ENCODE peak calls at places on chromosome 20, in five cellular contexts. N is thoracic aorta, A is PC-9, X is fibroblast of lung, D is transverse colon. H is an unnamed sample.

GRCh38 chr20:8049321-8049720 is 29.8 kb upstream of the TMX4 start:
- DNase-seq in D (no peak), X (no peak), N (no peak), A (no peak), H (peak)

GRCh38 chr20:59019217-59019616 is at the start of gene TUBB1:
- DNase-seq in D (no peak), A (no peak), X (no peak), N (no peak), H (no peak)

GRCh38 chr20:38061109-38061508 is 27.6 kb downstream of the RPRD1B start:
- DNase-seq in X (no peak), A (no peak), N (no peak), D (no peak), H (no peak)

GRCh38 chr20:59835448-59836395 is 97.7 kb downstream of the SYCP2 start:
- DNase-seq in A (no peak), X (peak), N (no peak), D (peak), H (peak)

GRCh38 chr20:53330744-53331143 is 262.9 kb downstream of the ZNF217 start:
- DNase-seq in D (no peak), X (no peak), N (no peak), A (peak), H (peak)

GRCh38 chr20:57664924-57665588 is 44.8 kb downstream of the PMEPA1 start:
- DNase-seq in D (no peak), A (no peak), X (no peak), N (no peak), H (no peak)

GRCh38 chr20:57414867-57415592 is 23.8 kb downstream of the RBM38 start:
- DNase-seq in A (no peak), N (no peak), D (no peak), X (peak), H (peak)

GRCh38 chr20:48705208-48706115 is 122.3 kb downstream of the PREX1 start:
- DNase-seq in X (peak), D (no peak), A (peak), N (no peak), H (peak)

GRCh38 chr20:49140411-49140810 is 47.7 kb downstream of the STAU1 start:
- DNase-seq in X (no peak), N (no peak), D (no peak), A (no peak), H (no peak)

GRCh38 chr20:59993736-59994484 is 35.7 kb downstream of the CDH26 start:
- DNase-seq in D (no peak), A (no peak), X (no peak), N (no peak), H (no peak)

GRCh38 chr20:37590938-37591490 is 63.3 kb upstream of the BLCAP start:
- DNase-seq in N (no peak), X (no peak), A (no peak), D (no peak), H (no peak)

GRCh38 chr20:1478566-1478965 is 11.9 kb upstream of the NSFL1C start:
- DNase-seq in D (no peak), A (peak), X (peak), N (no peak), H (peak)

GRCh38 chr20:9945406-9945805 is 89.4 kb upstream of the ANKEF1 start:
- DNase-seq in A (no peak), X (peak), D (no peak), N (no peak), H (peak)

GRCh38 chr20:23190557-23190956 is 104.4 kb upstream of the CD93 start:
- DNase-seq in A (no peak), N (no peak), D (no peak), X (no peak), H (no peak)

GRCh38 chr20:21522479-21523397 is 8.9 kb upstream of the NKX2-2 start:
- DNase-seq in A (no peak), N (no peak), D (no peak), X (no peak), H (no peak)

DNA sequence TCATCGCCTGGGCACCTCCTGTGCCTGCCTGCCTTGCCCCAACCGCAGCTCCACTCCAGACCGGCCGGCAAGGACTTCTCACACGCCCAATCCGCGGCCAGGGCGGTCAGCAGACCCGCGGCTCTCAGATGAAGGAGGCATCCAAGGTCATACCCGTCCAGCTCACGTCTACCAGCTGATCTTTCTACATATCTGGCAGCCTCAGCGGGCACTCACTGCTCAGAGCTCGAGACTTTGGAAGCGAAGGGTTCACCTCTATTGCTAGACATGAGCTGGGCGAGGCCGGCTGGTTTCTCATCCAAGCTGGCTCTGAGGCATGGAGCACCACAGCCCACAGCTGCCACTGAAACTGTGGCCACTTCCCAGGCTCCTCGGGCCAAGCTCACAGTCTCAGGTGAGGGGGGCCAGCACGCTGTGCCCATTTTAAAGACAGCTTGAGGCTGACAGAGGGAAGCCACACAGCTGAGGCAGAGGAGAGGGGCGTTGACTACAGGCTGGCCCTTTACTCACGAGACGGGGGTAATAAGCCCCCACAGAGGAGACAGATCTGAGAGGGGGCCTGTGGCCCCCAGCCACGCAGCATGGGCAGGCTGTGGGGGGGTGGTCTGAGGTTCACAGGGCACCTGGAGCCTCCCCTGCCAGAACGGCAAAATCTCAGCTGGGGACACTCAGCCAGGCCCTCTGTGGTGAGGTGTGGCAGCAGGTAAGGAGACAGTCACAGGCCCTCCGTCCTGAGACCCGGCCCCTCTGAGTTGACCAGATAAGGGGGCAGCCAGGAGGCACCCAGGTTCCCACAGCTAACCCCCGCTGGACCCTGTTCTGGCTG is 2.0 kb downstream of the LAMA5 start:
- DNase-seq in N (peak), X (no peak), D (peak), A (no peak), H (no peak)
- H3K4me3 ChIP-seq in N (peak), X (peak), D (no peak), A (peak), H (no peak)

DNA sequence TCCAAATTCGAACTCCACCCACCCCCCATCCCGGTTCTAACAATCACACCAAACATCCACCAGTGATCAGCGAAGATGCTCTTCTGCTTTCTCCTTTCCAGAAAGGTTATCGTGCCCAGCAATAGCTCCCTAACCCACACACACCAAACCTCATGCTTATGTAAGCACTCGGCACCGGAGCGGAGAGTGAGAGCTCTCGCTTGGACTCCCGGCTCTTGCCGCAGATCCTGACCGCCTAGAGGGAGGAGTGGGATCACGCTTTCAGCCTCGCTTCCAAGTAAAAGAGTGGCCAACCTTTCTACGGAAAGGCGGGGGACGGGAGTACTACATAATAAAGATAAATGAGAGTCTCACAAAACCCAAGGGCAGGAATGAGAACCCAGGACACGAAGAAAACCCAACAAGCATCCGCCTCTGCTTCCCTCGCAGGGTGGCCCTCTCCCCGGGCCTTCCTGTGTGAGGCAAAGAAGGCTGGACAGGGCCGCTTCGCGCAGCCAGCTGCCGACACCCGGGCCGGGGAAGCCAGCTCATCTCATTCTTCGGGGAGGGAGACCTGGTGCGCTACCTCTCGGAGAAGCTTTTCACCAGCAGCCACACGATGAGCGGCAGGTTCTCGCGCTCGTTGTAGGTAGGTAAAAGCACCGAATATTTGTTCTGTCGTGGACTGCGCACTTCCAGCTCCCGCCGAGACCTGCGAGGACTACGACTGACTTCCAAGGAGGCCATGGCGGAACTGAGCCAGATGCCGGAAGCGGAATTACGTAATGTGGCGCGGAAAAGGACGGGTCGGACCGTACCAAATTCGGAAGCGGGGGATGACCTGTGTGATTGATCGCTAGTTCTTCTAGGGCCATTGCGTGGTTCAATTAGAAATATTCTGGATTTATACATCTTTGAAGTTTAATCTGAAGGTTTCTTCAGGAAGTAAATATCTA is at the start of gene DPM1:
- DNase-seq in D (peak), X (peak), A (no peak), N (peak), H (peak)
- H3K4me3 ChIP-seq in D (peak), X (peak), A (peak), N (peak), H (peak)

DNA sequence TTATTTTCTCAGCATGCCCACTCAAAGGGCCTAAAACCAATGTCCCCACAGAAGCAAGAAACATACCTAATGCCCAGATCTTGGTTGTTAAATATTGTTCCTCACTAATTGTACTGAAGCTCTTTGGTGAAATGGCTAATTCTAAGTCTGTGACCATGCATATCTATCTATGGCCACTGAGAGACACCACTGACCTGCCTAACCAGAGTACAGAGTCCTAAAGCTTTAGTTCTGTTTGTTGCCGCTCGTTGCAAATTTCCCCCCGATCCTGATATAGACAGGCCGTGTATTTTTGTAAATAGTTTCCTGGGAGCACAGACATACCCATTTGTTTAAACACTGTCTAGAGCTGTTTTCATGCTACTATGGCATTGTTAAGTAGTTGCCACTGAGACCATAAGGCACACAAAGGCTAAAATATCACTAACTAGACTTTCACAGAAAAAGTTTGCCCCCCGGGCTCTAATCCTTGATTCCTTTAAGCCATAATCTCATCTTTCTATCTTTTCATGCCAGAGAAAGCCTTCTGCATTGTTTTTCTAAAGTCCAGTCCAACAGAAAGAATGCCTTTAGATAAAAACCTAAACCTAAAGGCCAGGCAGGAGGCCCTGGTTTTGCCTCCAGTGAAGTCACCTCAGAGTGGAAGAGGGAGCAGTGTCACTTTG is 48.7 kb downstream of the DNAAF9 start:
- DNase-seq in N (no peak), A (no peak), D (no peak), X (no peak), H (no peak)
- H3K4me3 ChIP-seq in N (no peak), A (no peak), D (no peak), X (no peak), H (no peak)

DNA sequence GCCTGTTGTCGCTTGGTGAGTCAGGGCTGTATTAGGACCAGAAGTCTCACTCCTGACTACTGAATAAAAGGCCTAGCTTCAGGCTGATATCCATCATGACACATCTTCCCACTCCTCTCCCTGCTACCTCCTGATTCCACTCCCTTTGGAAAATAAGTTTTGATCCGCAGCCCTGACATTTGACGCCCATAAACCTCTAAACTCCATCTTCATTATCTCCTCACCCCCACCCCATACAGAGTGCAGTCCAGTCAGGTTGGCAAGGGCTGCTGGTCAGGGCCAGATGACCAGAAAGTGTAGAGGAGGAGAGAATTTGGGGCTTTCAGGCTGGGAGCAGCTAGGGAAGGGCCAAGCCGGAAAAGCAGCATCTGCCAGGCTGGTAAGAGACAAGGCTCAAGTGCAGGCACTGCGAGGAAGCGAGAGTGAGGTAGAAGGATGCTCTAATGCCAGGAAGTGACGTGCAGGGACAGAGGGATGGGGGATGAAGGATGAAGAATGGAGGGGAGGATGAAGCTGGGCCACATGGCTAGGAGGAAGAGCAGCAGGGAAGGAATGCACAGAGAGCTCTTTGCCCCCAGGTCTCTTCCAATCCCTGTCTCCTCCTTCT is 1.2 kb downstream of the GGT7 start:
- DNase-seq in D (no peak), A (no peak), N (no peak), X (no peak), H (no peak)
- H3K4me3 ChIP-seq in D (no peak), A (no peak), N (peak), X (no peak), H (no peak)

GRCh38 chr20:33444797-33445560 is 1.4 kb upstream of the SNTA1 start:
- DNase-seq in D (peak), A (no peak), N (no peak), X (peak), H (peak)
- H3K4me3 ChIP-seq in D (no peak), A (peak), N (peak), X (no peak), H (no peak)

DNA sequence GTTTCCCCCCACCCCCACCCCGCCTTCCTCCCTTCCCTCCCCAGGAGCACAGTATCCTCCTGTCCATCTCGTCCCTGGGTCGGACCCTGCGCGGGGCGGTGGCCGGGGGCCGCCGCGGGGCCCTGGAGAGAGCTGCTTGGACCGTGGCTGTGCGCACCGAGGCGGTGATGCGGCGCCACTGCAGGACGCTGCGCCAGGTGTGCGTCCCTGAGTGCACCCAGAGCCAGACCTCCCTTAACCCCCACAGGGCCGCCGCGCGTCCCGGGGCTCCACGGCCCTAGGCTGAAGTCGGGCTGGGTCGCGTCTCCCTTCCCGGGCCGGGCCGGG is 2.2 kb downstream of the C20orf204 start:
- DNase-seq in N (no peak), D (no peak), X (no peak), A (no peak), H (no peak)
- H3K4me3 ChIP-seq in N (peak), D (no peak), X (no peak), A (peak), H (no peak)

GRCh38 chr20:32421290-32421689 is 63.2 kb downstream of the ASXL1 start:
- DNase-seq in N (no peak), D (no peak), A (no peak), X (no peak), H (no peak)
- H3K4me3 ChIP-seq in N (no peak), D (no peak), A (no peak), X (no peak), H (no peak)

DNA sequence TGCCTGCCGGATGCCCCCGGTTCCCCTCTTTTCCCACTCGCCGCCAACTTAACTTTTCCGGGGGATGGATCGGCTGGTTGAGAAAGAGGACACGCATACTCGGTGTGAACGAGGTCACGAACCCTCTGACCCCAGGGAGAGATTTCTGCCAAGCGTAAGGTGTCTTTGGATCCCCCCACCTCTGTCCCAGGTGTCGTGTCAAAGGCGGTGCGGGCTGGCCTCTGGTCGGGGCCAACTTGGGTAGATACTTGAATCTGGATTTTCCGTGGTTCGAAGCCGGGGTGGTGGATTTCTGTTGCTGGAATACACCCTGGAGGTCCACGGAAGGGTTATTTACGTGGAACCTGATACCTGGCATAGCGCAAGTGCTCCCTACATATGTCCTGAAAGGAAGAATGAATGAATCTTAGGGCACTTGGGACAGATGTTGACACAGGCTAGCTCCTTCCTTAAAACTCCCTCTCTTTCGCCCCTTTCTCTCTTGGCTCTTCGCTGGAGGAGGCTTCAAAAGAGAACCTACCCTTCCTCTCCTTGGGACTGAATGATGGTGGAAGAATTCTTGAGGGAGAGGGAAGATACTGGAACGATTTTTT is 1.0 kb downstream of the DOK5 start:
- DNase-seq in A (no peak), X (no peak), N (no peak), D (no peak), H (no peak)
- H3K4me3 ChIP-seq in A (no peak), X (peak), N (peak), D (no peak), H (peak)

H was measured in fibroblast of mammary gland.